ENCODE peak calls at places on chromosomes 2 and 18, in eight cellular contexts. O is right cardiac atrium, R is upper lobe of right lung, D is left lung, I is cardiac muscle cell, J is transverse colon, F is psoas muscle, Q is iPS DF 6.9. L is an unnamed sample.

GRCh38 chr2:223580951-223581350 is 21.2 kb downstream of the SCG2 start:
- DNase-seq in D (no peak), F (no peak), J (no peak), I (peak; percentile 68), Q (no peak), O (no peak), R (no peak), L (no peak)

GRCh38 chr18:76803814-76804213 is 18.5 kb upstream of the ZNF236 start:
- DNase-seq in I (peak; percentile 65), O (peak; percentile 78), J (peak; percentile 74), Q (no peak), F (no peak), R (no peak), D (peak; percentile 50), L (peak; percentile 72)

GRCh38 chr18:76487782-76488181 is 7.3 kb downstream of the ZNF516 start:
- DNase-seq in R (no peak), D (no peak), J (no peak), O (no peak), Q (no peak), I (no peak), F (no peak), L (no peak)

GRCh38 chr2:152466041-152466440 is 131.1 kb downstream of the FMNL2 start:
- DNase-seq in J (no peak), D (no peak), F (no peak), O (peak; percentile 56), R (no peak), Q (no peak), I (peak; percentile 64), L (no peak)

GRCh38 chr2:45793564-45793963 is 142.1 kb downstream of the PRKCE start:
- DNase-seq in D (no peak), J (no peak), F (no peak), Q (no peak), O (no peak), I (peak; percentile 9), R (no peak), L (no peak)

GRCh38 chr2:26302846-26303245 is 43.1 kb upstream of the SELENOI start:
- DNase-seq in D (no peak), Q (no peak), F (peak; percentile 77), I (no peak), O (peak; percentile 61), R (no peak), J (no peak), L (no peak)

GRCh38 chr2:212928681-212929080 is 222.7 kb downstream of the IKZF2 start:
- DNase-seq in Q (no peak), J (no peak), R (no peak), D (no peak), F (no peak), O (no peak), I (peak; percentile 87), L (no peak)

GRCh38 chr2:71748227-71748626 is 294.9 kb downstream of the DYSF start:
- DNase-seq in F (peak; percentile 79), D (no peak), O (peak; percentile 86), Q (no peak), I (peak; percentile 47), J (no peak), R (no peak), L (no peak)

GRCh38 chr2:20135631-20136050 is 84.2 kb upstream of the LAPTM4A start:
- DNase-seq in I (peak; percentile 70), J (peak; percentile 78), D (peak; percentile 68), R (peak; percentile 89), Q (peak; percentile 66), F (peak; percentile 74), O (peak; percentile 82), L (peak; percentile 83)

GRCh38 chr18:23862071-23862470 is 152.5 kb upstream of the TTC39C start:
- DNase-seq in R (no peak), J (no peak), O (no peak), F (no peak), I (peak; percentile 70), D (no peak), Q (no peak), L (no peak)

GRCh38 chr18:55779711-55780590 is 192.0 kb upstream of the TCF4 start:
- DNase-seq in Q (no peak), D (peak; percentile 32), R (peak; percentile 63), F (peak; percentile 72), O (peak; percentile 83), J (peak; percentile 7), I (peak; percentile 57), L (peak; percentile 51)

GRCh38 chr2:144162652-144163051 is 357.3 kb downstream of the ZEB2 start:
- DNase-seq in I (no peak), Q (peak; percentile 25), D (no peak), R (no peak), F (no peak), J (peak; percentile 25), O (no peak), L (no peak)

GRCh38 chr2:38704664-38705063 is 38.8 kb downstream of the GALM start:
- DNase-seq in I (no peak), R (no peak), O (no peak), Q (no peak), J (no peak), D (no peak), F (no peak), L (no peak)

DNA sequence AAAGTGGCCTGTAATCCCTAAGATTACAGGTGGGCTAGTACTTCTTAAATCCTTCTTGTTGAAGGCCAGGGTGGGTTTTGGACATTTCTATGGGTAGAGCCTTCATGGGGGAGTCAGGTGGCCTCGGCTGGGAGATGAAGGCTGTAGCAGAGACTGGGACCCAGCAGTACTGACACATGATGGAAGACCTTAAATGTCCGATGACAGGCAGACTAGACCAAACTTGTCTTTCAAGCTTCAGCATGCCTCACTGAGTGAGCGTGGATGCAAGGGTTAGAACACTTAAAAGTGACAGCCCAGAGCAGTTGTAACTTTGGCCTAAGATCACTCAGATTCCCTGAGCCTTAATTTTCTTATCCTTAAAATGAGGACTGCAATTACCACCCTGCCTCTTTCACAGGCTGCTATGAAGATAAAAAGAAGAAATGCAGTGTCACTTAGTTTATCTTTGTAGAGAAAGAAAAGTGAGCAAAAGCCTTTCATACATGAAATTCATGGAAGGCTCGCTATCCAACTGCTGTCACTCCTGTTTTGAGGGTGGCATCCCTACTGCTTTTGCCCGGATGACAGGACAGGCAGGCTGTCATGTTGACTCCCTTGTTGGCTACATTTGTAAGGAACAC is 19.5 kb downstream of the PLEK start:
- DNase-seq in O (no peak), D (no peak), R (no peak), J (no peak), Q (no peak), F (no peak), I (no peak), L (no peak)
- H3K4me3 ChIP-seq in O (no peak overlapping the region), D (no peak overlapping the region), R (no peak overlapping the region), J (no peak overlapping the region), Q (no peak overlapping the region), F (no peak overlapping the region), I (no peak overlapping the region), L (no peak overlapping the region)

GRCh38 chr2:119083416-119083815 is 75.1 kb downstream of the C1QL2 start:
- DNase-seq in Q (no peak), J (no peak), O (no peak), I (no peak), R (no peak), F (no peak), D (no peak), L (no peak)
- H3K27me3 ChIP-seq in Q (no peaks in the 10 kb centered on the region), J (no peaks in the 10 kb centered on the region), O (no peaks in the 10 kb centered on the region), I (peaks cover 7% of the 10 kb centered on the region), R (no peaks in the 10 kb centered on the region), F (no peaks in the 10 kb centered on the region), D (no peaks in the 10 kb centered on the region), L (no peaks in the 10 kb centered on the region)

GRCh38 chr2:150468350-150468960 is 19.0 kb downstream of the RND3 start:
- DNase-seq in R (no peak), J (no peak), I (no peak), D (no peak), Q (no peak), F (no peak), O (no peak), L (no peak)

GRCh38 chr2:150467641-150467963 is 19.9 kb downstream of the RND3 start:
- DNase-seq in I (no peak), Q (no peak), R (no peak), O (no peak), J (no peak), D (no peak), F (no peak), L (no peak)

GRCh38 chr2:150465703-150466569 is 21.5 kb downstream of the RND3 start:
- DNase-seq in O (no peak), D (no peak), I (no peak), R (no peak), Q (no peak), F (no peak), J (no peak), L (no peak)

GRCh38 chr2:150469706-150470105 is 17.8 kb downstream of the RND3 start:
- DNase-seq in Q (no peak), D (no peak), O (no peak), R (no peak), I (no peak), J (no peak), F (no peak), L (no peak)

GRCh38 chr2:150466770-150467640 is 20.5 kb downstream of the RND3 start:
- DNase-seq in F (no peak), O (no peak), J (no peak), D (no peak), I (peak; percentile 78), R (no peak), Q (no peak), L (no peak)
- H3K27ac ChIP-seq in F (no peak overlapping the region), O (no peak overlapping the region), J (peak overlapping the region; percentile 67), D (peak overlapping the region; percentile 20), I (no peak overlapping the region), R (no peak overlapping the region), Q (no peak overlapping the region), L (no peak overlapping the region)

DNA sequence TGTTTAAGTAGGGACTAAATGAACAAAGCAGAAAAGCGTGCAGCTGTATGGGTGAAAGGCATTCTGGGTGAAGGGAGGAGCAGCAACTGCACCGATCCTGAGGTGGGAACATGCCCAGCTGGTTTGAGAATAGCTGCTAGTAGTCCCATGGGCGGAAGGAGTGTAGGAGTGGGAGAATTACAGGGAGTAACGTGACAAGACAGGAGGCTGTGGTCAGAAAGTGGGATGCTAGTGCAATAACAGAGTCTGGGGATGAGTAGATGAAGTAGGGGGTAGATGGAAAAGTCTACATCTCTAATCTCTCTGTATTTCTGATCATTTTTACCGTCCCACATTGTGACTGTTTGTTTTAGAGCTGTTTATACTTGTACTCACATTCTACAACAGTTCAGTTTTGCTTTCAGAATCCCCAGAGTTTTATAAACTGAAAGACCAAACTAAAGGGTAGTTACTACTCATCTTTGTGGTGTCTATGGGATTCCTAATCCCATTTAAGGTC is 118.9 kb downstream of the LCLAT1 start:
- DNase-seq in Q (no peak), R (no peak), F (no peak), D (no peak), J (no peak), I (peak; percentile 37), O (no peak), L (no peak)
- H3K4me3 ChIP-seq in Q (no peak overlapping the region), R (no peak overlapping the region), F (no peak overlapping the region), D (no peak overlapping the region), J (no peak overlapping the region), I (no peak overlapping the region), O (peak overlapping the region; percentile 1), L (no peak overlapping the region)

GRCh38 chr2:209933499-209934458 is 68.7 kb upstream of the RPE start:
- DNase-seq in D (no peak), F (no peak), Q (no peak), R (no peak), O (no peak), I (peak; percentile 86), J (no peak), L (no peak)

GRCh38 chr2:209929369-209929768 is 73.1 kb upstream of the RPE start:
- DNase-seq in I (no peak), Q (no peak), F (no peak), R (no peak), J (no peak), O (no peak), D (no peak), L (no peak)
- H3K27me3 ChIP-seq in I (no peaks in the 10 kb centered on the region), Q (no peaks in the 10 kb centered on the region), F (peaks cover 5% of the 10 kb centered on the region), R (no peaks in the 10 kb centered on the region), J (no peaks in the 10 kb centered on the region), O (no peaks in the 10 kb centered on the region), D (no peaks in the 10 kb centered on the region), L (no peaks in the 10 kb centered on the region)